ENCODE peak calls at places on chromosome 21, in six cellular contexts. X is activated CD4-positive, CD25-positive, alpha-beta regulatory T cell; V is anterior cingulate cortex; W is Caco-2; E is HEK293T; Q is RWPE1. F is an unnamed sample.

GRCh38 chr21:40447016-40447415 is 399.9 kb downstream of the DSCAM start:
- DNase-seq in X (no peak), E (no peak), W (no peak), V (no peak), Q (no peak), F (no peak)

GRCh38 chr21:36073181-36073580 is 3.4 kb downstream of the CBR1 start:
- DNase-seq in V (no peak), X (no peak), E (no peak), W (no peak), Q (no peak), F (peak)

GRCh38 chr21:46078322-46078981 is 19.5 kb upstream of the COL6A2 start:
- DNase-seq in X (no peak), W (no peak), V (no peak), Q (no peak), E (no peak), F (no peak)

GRCh38 chr21:28904961-28905435 is 87.7 kb downstream of the LTN1 start:
- DNase-seq in V (no peak), W (no peak), X (no peak), Q (no peak), E (no peak), F (no peak)

GRCh38 chr21:29164330-29164942 is 34.0 kb downstream of the MAP3K7CL start:
- DNase-seq in E (peak), X (no peak), W (peak), Q (peak), V (no peak), F (peak)

GRCh38 chr21:42203936-42204335 is 15.0 kb upstream of the ABCG1 start:
- DNase-seq in Q (no peak), E (no peak), X (no peak), V (no peak), W (no peak), F (no peak)

GRCh38 chr21:39088831-39089380 is 94.3 kb downstream of the PSMG1 start:
- DNase-seq in V (no peak), Q (peak), X (no peak), W (no peak), E (no peak), F (peak)

GRCh38 chr21:44958471-44959191 is 18.8 kb downstream of the SLX9 start:
- DNase-seq in E (no peak), Q (no peak), X (no peak), W (no peak), V (peak), F (no peak)

GRCh38 chr21:35619184-35619583 is 441.1 kb downstream of the SETD4 start:
- DNase-seq in Q (peak), X (no peak), W (no peak), V (no peak), E (no peak), F (no peak)

GRCh38 chr21:36097427-36098230 is 27.8 kb downstream of the CBR1 start:
- DNase-seq in V (no peak), X (no peak), E (peak), W (no peak), Q (no peak), F (no peak)

GRCh38 chr21:15826147-15826780 is 96.5 kb downstream of the USP25 start:
- DNase-seq in Q (peak), X (no peak), W (peak), V (no peak), E (peak), F (peak)

GRCh38 chr21:27422435-27422834 is 455.5 kb upstream of the ADAMTS5 start:
- DNase-seq in Q (no peak), W (no peak), E (no peak), X (no peak), V (no peak), F (no peak)

GRCh38 chr21:27076035-27076434 is 109.1 kb upstream of the ADAMTS5 start:
- DNase-seq in X (no peak), W (no peak), V (no peak), E (no peak), Q (no peak), F (no peak)

GRCh38 chr21:33541105-33541711 is 709 bp downstream of the GART start:
- DNase-seq in V (no peak), Q (no peak), W (peak), E (peak), X (no peak), F (peak)

GRCh38 chr21:41845310-41846032 is 33.7 kb downstream of the PRDM15 start:
- DNase-seq in Q (no peak), V (no peak), E (no peak), X (no peak), W (no peak), F (no peak)

GRCh38 chr21:17554619-17555472 is 42.0 kb downstream of the CXADR start:
- DNase-seq in W (peak), X (no peak), Q (peak), V (no peak), E (peak), F (peak)

GRCh38 chr21:37000381-37000780 is 6.1 kb upstream of the RIPPLY3 start:
- DNase-seq in W (no peak), X (no peak), V (no peak), Q (no peak), E (no peak), F (no peak)

GRCh38 chr21:22083899-22084298 is 1085.7 kb downstream of the NCAM2 start:
- DNase-seq in Q (no peak), V (no peak), W (no peak), E (no peak), X (no peak), F (no peak)

GRCh38 chr21:39319251-39319756 is 5.9 kb upstream of the BRWD1 start:
- DNase-seq in W (no peak), Q (no peak), V (no peak), E (no peak), X (no peak), F (no peak)

F was measured in HepG2.